ENCODE peak calls at places on chromosomes 11 and 22, in ten cellular contexts. O is kidney, D is adrenal gland, N is heart left ventricle, Q is left ventricle myocardium inferior, T is colonic mucosa, F is fibroblast of lung, Y is heart right ventricle, A is testis, R is pancreas. M is an unnamed sample.

GRCh38 chr11:76623171-76623883 is 47.2 kb downstream of the LRRC32 start:
- DNase-seq in O (no peak), D (no peak), N (no peak), Q (no peak), T (no peak), F (peak; percentile 81), Y (no peak), A (no peak), R (no peak), M (no peak)

GRCh38 chr11:27328602-27329001 is 34.4 kb downstream of the CCDC34 start:
- DNase-seq in O (no peak), D (no peak), N (no peak), Q (no peak), T (no peak), F (peak; percentile 15), Y (no peak), A (peak; percentile 68), R (no peak), M (no peak)

GRCh38 chr11:38562562-38562961 is 1964.5 kb upstream of the RAG2 start:
- DNase-seq in O (no peak), D (no peak), N (no peak), Q (no peak), T (no peak), F (peak; percentile 19), Y (no peak), A (no peak), R (no peak), M (no peak)

GRCh38 chr11:12397953-12398352 is 20.6 kb downstream of the PARVA start:
- DNase-seq in O (peak; percentile 87), D (no peak), N (peak; percentile 60), Q (peak; percentile 65), T (no peak), F (peak; percentile 99), Y (peak; percentile 50), A (no peak), R (no peak), M (no peak)

GRCh38 chr22:40472036-40472435 is 101.6 kb downstream of the SGSM3 start:
- DNase-seq in O (no peak), D (no peak), N (no peak), Q (no peak), T (no peak), F (no peak), Y (no peak), A (no peak), R (no peak), M (no peak)

GRCh38 chr11:128715691-128716153 is 21.9 kb downstream of the FLI1 start:
- DNase-seq in O (no peak), D (no peak), N (peak; percentile 52), Q (no peak), T (no peak), F (peak; percentile 92), Y (no peak), A (no peak), R (no peak), M (no peak)

GRCh38 chr11:133906241-133906640 is 50.5 kb downstream of the IGSF9B start:
- DNase-seq in O (no peak), D (no peak), N (no peak), Q (no peak), T (no peak), F (no peak), Y (no peak), A (no peak), R (no peak), M (peak; percentile 44)

GRCh38 chr11:73235236-73235786 is 17.2 kb downstream of the P2RY2 start:
- DNase-seq in O (no peak), D (no peak), N (no peak), Q (no peak), T (no peak), F (no peak), Y (no peak), A (no peak), R (no peak), M (no peak)

GRCh38 chr11:30573951-30574350 is 12.2 kb downstream of the MPPED2 start:
- DNase-seq in O (no peak), D (no peak), N (no peak), Q (no peak), T (no peak), F (peak; percentile 23), Y (no peak), A (no peak), R (no peak), M (no peak)

GRCh38 chr11:33670250-33671011 is 30.2 kb downstream of the C11orf91 start:
- DNase-seq in O (no peak), D (no peak), N (no peak), Q (no peak), T (no peak), F (peak; percentile 76), Y (no peak), A (no peak), R (no peak), M (no peak)

GRCh38 chr11:114883472-114883871 is 205.1 kb downstream of the NXPE2 start:
- DNase-seq in O (no peak), D (no peak), N (no peak), Q (peak; percentile 22), T (no peak), F (peak; percentile 9), Y (no peak), A (no peak), R (no peak), M (no peak)

GRCh38 chr11:43736502-43737193 is 56.1 kb downstream of the HSD17B12 start:
- DNase-seq in O (no peak), D (no peak), N (no peak), Q (no peak), T (no peak), F (peak; percentile 87), Y (no peak), A (no peak), R (no peak), M (no peak)

GRCh38 chr11:44950036-44950624 is 553 bp downstream of the TP53I11 start:
- DNase-seq in O (no peak), D (peak; percentile 48), N (peak; percentile 61), Q (no peak), T (peak; percentile 64), F (no peak), Y (peak; percentile 64), A (peak; percentile 37), R (peak; percentile 37), M (peak; percentile 65)

GRCh38 chr11:36326524-36327419 is 30.7 kb downstream of the PRR5L start:
- DNase-seq in O (no peak), D (no peak), N (no peak), Q (no peak), T (peak; percentile 9), F (no peak), Y (no peak), A (no peak), R (no peak), M (no peak)

GRCh38 chr11:10304495-10305261 is at the start of gene ADM:
- DNase-seq in O (peak; percentile 96), D (peak; percentile 88), N (peak; percentile 91), Q (peak; percentile 91), T (peak; percentile 95), F (peak; percentile 64), Y (peak; percentile 90), A (peak; percentile 91), R (peak; percentile 70), M (peak; percentile 89)

GRCh38 chr11:121544956-121545355 is 92.2 kb upstream of the SORL1-AS1 start:
- DNase-seq in O (no peak), D (no peak), N (no peak), Q (no peak), T (no peak), F (no peak), Y (no peak), A (no peak), R (no peak), M (no peak)

GRCh38 chr11:33463059-33463458 is 205.9 kb downstream of the HIPK3 start:
- DNase-seq in O (no peak), D (no peak), N (no peak), Q (no peak), T (no peak), F (peak; percentile 42), Y (no peak), A (no peak), R (no peak), M (no peak)

GRCh38 chr11:78957481-78958245 is 383.0 kb upstream of the NARS2 start:
- DNase-seq in O (no peak), D (no peak), N (no peak), Q (no peak), T (no peak), F (peak; percentile 44), Y (no peak), A (no peak), R (no peak), M (no peak)

GRCh38 chr22:49300951-49301397 is 526.7 kb downstream of the BRD1 start:
- DNase-seq in O (no peak), D (peak; percentile 2), N (no peak), Q (no peak), T (peak; percentile 12), F (no peak), Y (no peak), A (no peak), R (no peak), M (no peak)

GRCh38 chr11:35192347-35192746 is 53.4 kb downstream of the CD44 start:
- DNase-seq in O (peak; percentile 89), D (no peak), N (peak; percentile 56), Q (peak; percentile 54), T (peak; percentile 55), F (peak; percentile 54), Y (peak; percentile 53), A (peak; percentile 19), R (peak; percentile 13), M (peak; percentile 82)

GRCh38 chr11:66290332-66290629 is 1.3 kb upstream of the YIF1A start:
- DNase-seq in O (no peak), D (no peak), N (no peak), Q (no peak), T (no peak), F (no peak), Y (no peak), A (no peak), R (no peak), M (no peak)
- H3K27ac ChIP-seq in O (no peak overlapping the region), D (no peak overlapping the region), N (no peak overlapping the region), Q (no peak overlapping the region), T (no peak overlapping the region), F (no peak overlapping the region), Y (no peak overlapping the region), A (no peak overlapping the region), R (no peak overlapping the region), M (no peak overlapping the region)

GRCh38 chr11:67271548-67272284 is 5.4 kb downstream of the GRK2 start:
- DNase-seq in O (peak; percentile 77), D (no peak), N (peak; percentile 22), Q (no peak), T (no peak), F (no peak), Y (peak; percentile 35), A (no peak), R (peak; percentile 4), M (peak; percentile 55)
- H3K4me1 ChIP-seq in O (peaks cover 85% of the 10 kb centered on the region), D (peaks cover 65% of the 10 kb centered on the region), N (peaks cover 96% of the 10 kb centered on the region), Q (peaks cover 100% of the 10 kb centered on the region), T (peaks cover 48% of the 10 kb centered on the region), F (peaks cover 41% of the 10 kb centered on the region), Y (peaks cover 98% of the 10 kb centered on the region), A (peaks cover 94% of the 10 kb centered on the region), R (peaks cover 26% of the 10 kb centered on the region), M (peaks cover 95% of the 10 kb centered on the region)

GRCh38 chr11:69013009-69013951 is at the start of gene MRGPRF:
- DNase-seq in O (peak; percentile 96), D (peak; percentile 36), N (peak; percentile 88), Q (peak; percentile 92), T (peak; percentile 81), F (peak; percentile 74), Y (peak; percentile 92), A (peak; percentile 88), R (peak; percentile 33), M (peak; percentile 75)
- TF ChIP-seq CTCF in O (peak; percentile 21), D (peak; percentile 35), N (peak; percentile 31), Q (peak; percentile 55), T (no peak), F (peak; percentile 75), Y (no peak), A (peak; percentile 43), R (no peak), M (peak; percentile 36)

GRCh38 chr11:87181143-87181542 is 143.4 kb downstream of the TMEM135 start:
- DNase-seq in O (no peak), D (no peak), N (no peak), Q (no peak), T (no peak), F (no peak), Y (no peak), A (no peak), R (no peak), M (no peak)
- H3K27ac ChIP-seq in O (no peak overlapping the region), D (no peak overlapping the region), N (no peak overlapping the region), Q (no peak overlapping the region), T (no peak overlapping the region), F (no peak overlapping the region), Y (no peak overlapping the region), A (no peak overlapping the region), R (no peak overlapping the region), M (no peak overlapping the region)